ENCODE peak calls at places on chromosomes 16 and 17, in seven cellular contexts. T is OCI-LY7, N is A549, K is IMR-90, O is mesendoderm, A is Karpas-422, J is fibroblast of lung. Y is an unnamed sample. For H3K4me1, the result is how much of the 10 kb centered on the place peaks cover.

GRCh38 chr17:57927048-57927723 is 28.0 kb downstream of the CUEDC1 start:
- DNase-seq in T (no peak), N (no peak), K (peak), O (peak), A (no peak), J (peak), Y (peak)

GRCh38 chr17:35087731-35088646 is 24.5 kb upstream of the RFFL start:
- DNase-seq in T (peak), N (peak), K (peak), O (no peak), A (no peak), J (peak), Y (peak)

GRCh38 chr17:18181358-18181757 is 2.3 kb upstream of the ALKBH5 start:
- DNase-seq in T (no peak), N (no peak), K (peak), O (no peak), A (no peak), J (peak), Y (peak)

GRCh38 chr16:85316321-85316919 is 204.1 kb upstream of the CIBAR2 start:
- DNase-seq in T (peak), N (peak), K (peak), O (peak), A (peak), J (peak), Y (peak)

GRCh38 chr17:27430882-27431491 is 25.3 kb upstream of the KSR1 start:
- DNase-seq in T (peak), N (peak), K (peak), O (peak), A (no peak), J (peak), Y (no peak)

GRCh38 chr16:9033125-9033830 is 58.2 kb upstream of the HAPSTR1 start:
- DNase-seq in T (peak), N (peak), K (peak), O (peak), A (peak), J (peak), Y (peak)

GRCh38 chr17:62892870-62893338 is 73.1 kb upstream of the TANC2 start:
- DNase-seq in T (no peak), N (peak), K (peak), O (peak), A (peak), J (peak), Y (peak)

GRCh38 chr17:17983776-17984175 is 11.1 kb downstream of the DRC3 start:
- DNase-seq in T (no peak), N (no peak), K (no peak), O (no peak), A (no peak), J (no peak), Y (no peak)

GRCh38 chr16:54253118-54253517 is 33.5 kb downstream of the IRX3 start:
- DNase-seq in T (no peak), N (no peak), K (no peak), O (no peak), A (no peak), J (no peak), Y (no peak)

GRCh38 chr17:17439971-17440843 is 36.6 kb upstream of the MED9 start:
- DNase-seq in T (peak), N (peak), K (peak), O (peak), A (peak), J (peak), Y (peak)

GRCh38 chr16:54584121-54584520 is 297.5 kb upstream of the IRX3 start:
- DNase-seq in T (no peak), N (no peak), K (no peak), O (no peak), A (no peak), J (no peak), Y (no peak)

GRCh38 chr17:27575912-27576252 is 55.1 kb upstream of the LGALS9 start:
- DNase-seq in T (no peak), N (no peak), K (no peak), O (no peak), A (no peak), J (no peak), Y (no peak)

GRCh38 chr17:79748296-79749099 is 17.8 kb downstream of the ENPP7 start:
- DNase-seq in T (no peak), N (no peak), K (no peak), O (no peak), A (no peak), J (no peak), Y (peak)

GRCh38 chr16:4283939-4284338 is 11.1 kb upstream of the TFAP4 start:
- DNase-seq in T (no peak), N (no peak), K (peak), O (peak), A (no peak), J (peak), Y (peak)

GRCh38 chr17:74380086-74380958 is 13.0 kb downstream of the GPR142 start:
- DNase-seq in T (no peak), N (peak), K (no peak), O (peak), A (no peak), J (no peak), Y (peak)

GRCh38 chr17:47949197-47949759 is 7.9 kb downstream of the PNPO start:
- DNase-seq in T (peak), N (peak), K (peak), O (peak), A (peak), J (peak), Y (peak)

GRCh38 chr16:84137287-84137686 is 7.7 kb downstream of the HSDL1 start:
- DNase-seq in T (no peak), N (no peak), K (no peak), O (peak), A (no peak), J (no peak), Y (no peak)

GRCh38 chr17:36188891-36189306 is 7.7 kb downstream of the CCL3L1 start:
- DNase-seq in T (peak), N (no peak), K (no peak), O (no peak), A (peak), J (no peak), Y (no peak)

GRCh38 chr16:53052519-53053501 is at the start of gene CHD9NB:
- DNase-seq in T (no peak), N (peak), K (peak), O (peak), A (no peak), J (peak), Y (peak)

GRCh38 chr16:53056528-53056881 is 1.7 kb downstream of the CHD9 start:
- DNase-seq in T (peak), N (no peak), K (peak), O (no peak), A (no peak), J (peak), Y (peak)

GRCh38 chr16:53054670-53055485 is at the start of gene CHD9:
- DNase-seq in T (peak), N (peak), K (peak), O (peak), A (peak), J (peak), Y (peak)

GRCh38 chr16:53055603-53056527 is 1.1 kb downstream of the CHD9 start:
- DNase-seq in T (peak), N (peak), K (peak), O (peak), A (peak), J (peak), Y (peak)

DNA sequence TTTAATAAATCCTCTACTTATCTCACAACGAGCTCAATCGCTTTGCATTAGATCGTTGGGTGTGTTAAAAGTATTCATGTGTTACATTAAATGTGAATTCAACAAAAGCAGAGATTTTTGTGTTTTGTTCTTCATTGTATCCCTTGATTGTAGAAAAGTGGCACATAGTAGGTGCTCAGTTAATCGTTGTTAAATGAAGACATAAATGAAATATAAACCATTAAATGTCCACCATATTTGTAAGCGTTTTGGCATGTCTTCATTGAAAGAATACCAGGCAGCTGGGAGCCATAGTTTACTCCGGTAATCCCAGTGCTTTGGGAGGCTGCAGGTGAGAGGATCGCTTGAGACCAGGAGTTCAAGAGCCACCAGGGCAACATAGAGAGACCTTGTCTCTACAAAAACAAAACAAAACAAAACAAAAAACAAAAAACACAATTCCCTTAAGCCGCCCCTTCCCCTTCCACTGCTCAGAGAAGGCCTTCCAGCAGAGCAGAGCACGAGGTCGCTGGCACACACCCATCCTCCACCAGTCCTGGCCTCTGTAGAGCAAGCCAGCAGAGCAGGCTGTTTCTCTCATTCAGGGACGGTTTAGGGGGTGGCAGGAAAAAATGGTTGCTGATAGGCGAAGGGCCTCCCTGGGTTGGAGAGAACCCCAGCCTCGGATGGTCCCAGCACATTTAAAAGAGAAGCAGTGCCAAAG is 673 bp upstream of the CHD9 start:
- DNase-seq in T (peak), N (peak), K (no peak), O (peak), A (peak), J (peak), Y (no peak)
- H3K4me2 ChIP-seq in T (peak), N (peak), K (peak), O (peak), A (peak), J (peak), Y (peak)

GRCh38 chr16:74031551-74031950 is 265.1 kb upstream of the PSMD7 start:
- DNase-seq in T (no peak), N (no peak), K (no peak), O (no peak), A (no peak), J (no peak), Y (no peak)
- H3K4me1 ChIP-seq in T (under half), N (under half), K (under half), O (under half), A (under half), J (under half), Y (under half)

DNA sequence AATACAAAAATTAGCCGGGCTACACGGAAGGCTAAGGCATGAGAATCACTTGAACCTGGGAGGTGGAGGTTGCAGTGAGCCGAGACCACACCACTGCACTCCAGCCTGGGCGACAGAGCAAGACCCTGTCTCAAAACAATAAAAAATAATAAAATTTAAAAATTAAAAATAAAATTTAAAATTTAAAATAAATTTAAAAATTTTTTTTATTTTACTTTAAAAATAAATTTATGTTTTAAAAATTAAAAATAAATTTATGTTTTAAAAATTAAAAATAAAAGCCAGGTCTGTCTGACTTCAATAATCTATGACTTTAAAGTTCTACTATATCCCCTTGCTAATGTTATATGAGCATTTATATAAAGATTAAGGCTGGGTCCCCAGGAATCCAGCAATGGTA is 140.3 kb upstream of the NOL11 start:
- DNase-seq in T (no peak), N (no peak), K (no peak), O (no peak), A (no peak), J (no peak), Y (no peak)
- H3K4me2 ChIP-seq in T (no peak), N (no peak), K (no peak), O (no peak), A (no peak), J (no peak), Y (no peak)

DNA sequence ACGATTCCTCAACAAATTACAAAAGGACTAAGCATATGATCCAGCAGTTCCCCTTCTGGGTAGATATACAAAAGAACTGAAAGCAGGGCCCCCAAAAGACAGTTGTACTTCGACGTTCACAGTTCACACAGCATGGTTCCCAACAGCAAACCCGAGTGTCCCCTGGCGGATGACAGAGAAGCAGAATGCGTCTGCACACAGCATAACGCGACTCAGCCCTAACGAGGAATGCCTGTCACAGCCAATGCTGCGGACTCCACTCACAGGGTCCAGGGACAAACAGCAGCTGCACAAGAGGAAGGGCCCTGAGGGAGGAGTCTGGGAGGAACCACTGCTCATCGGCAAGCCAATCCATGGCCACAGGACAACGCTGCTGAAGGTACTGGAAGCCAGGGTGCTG is 132.9 kb downstream of the ANKRD11 start:
- DNase-seq in T (no peak), N (no peak), K (no peak), O (peak), A (no peak), J (no peak), Y (no peak)
- H3K4me1 ChIP-seq in T (half or more), N (half or more), K (under half), O (under half), A (under half), J (under half), Y (under half)

GRCh38 chr16:50267651-50268050 is 1.3 kb downstream of the ADCY7 start:
- DNase-seq in T (peak), N (no peak), K (no peak), O (no peak), A (no peak), J (no peak), Y (peak)
- H3K4me2 ChIP-seq in T (peak), N (no peak), K (no peak), O (no peak), A (peak), J (peak), Y (peak)

GRCh38 chr17:60151355-60151754 is 1.6 kb downstream of the CA4 start:
- DNase-seq in T (peak), N (no peak), K (no peak), O (no peak), A (peak), J (no peak), Y (no peak)
- H3K4me1 ChIP-seq in T (under half), N (under half), K (under half), O (under half), A (under half), J (under half), Y (under half)

GRCh38 chr17:40074175-40074512 is 11.4 kb downstream of the THRA start:
- DNase-seq in T (no peak), N (no peak), K (no peak), O (no peak), A (no peak), J (no peak), Y (peak)

GRCh38 chr17:40076101-40076498 is 13.3 kb downstream of the THRA start:
- DNase-seq in T (no peak), N (no peak), K (no peak), O (no peak), A (no peak), J (no peak), Y (no peak)

GRCh38 chr17:40075216-40076100 is 12.7 kb downstream of the THRA start:
- DNase-seq in T (peak), N (peak), K (peak), O (peak), A (peak), J (no peak), Y (peak)

GRCh38 chr17:40073454-40074174 is 10.8 kb downstream of the THRA start:
- DNase-seq in T (no peak), N (no peak), K (no peak), O (no peak), A (no peak), J (no peak), Y (peak)

GRCh38 chr17:40074871-40075215 is 12.1 kb downstream of the THRA start:
- DNase-seq in T (no peak), N (no peak), K (no peak), O (no peak), A (no peak), J (no peak), Y (peak)
- H3K4me2 ChIP-seq in T (peak), N (peak), K (no peak), O (no peak), A (no peak), J (no peak), Y (peak)

DNA sequence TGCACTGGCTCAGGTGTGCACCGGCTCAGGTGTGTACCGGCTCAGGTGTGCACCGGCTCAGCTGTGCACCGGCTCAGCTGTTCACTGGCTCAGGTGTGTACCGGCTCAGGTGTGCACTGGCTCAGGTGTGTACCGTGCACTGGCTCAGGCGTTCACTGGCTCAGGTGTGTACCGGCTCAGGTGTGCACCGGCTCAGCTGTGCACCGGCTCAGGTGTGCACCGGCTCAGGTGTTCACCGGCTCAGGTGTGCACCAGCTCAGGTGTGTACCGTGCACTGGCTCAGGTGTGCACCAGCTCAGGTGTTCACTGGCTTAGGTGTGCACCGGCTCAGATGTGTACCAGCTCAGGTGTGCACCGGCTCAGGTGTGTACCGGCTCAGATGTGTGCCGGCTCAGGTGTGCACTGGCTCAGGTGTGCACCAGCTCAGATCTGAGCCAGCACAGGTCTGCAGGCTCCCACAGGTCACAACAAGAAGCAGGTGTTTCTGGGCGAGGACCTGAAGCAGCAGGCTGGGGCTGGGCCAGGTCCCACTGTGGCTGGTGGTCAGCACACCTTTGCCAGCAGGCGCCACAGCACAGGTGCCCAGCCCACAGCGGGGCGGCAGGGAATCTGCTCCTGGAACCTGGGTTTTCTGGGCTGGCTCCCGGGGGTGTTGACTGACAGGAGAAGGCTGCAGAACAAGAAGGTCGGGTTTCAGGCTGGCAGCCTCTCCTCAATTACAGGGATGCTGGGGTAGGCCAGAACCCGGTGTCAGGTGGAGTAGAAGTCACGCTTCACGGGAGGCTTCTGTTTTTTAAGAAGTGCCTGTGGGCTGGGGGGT is 17.2 kb downstream of the METRNL start:
- DNase-seq in T (no peak), N (no peak), K (no peak), O (no peak), A (no peak), J (no peak), Y (no peak)
- H3K4me1 ChIP-seq in T (under half), N (under half), K (under half), O (under half), A (under half), J (under half), Y (under half)

GRCh38 chr17:3838206-3838605 is 7.8 kb downstream of the NCBP3 start:
- DNase-seq in T (no peak), N (no peak), K (no peak), O (no peak), A (no peak), J (no peak), Y (peak)
- H3K4me2 ChIP-seq in T (no peak), N (no peak), K (no peak), O (no peak), A (no peak), J (no peak), Y (no peak)

Y was measured in osteoblast.